ENCODE peak calls at places on chromosomes 1 and 21, in seven cellular contexts. E, B, K, S, P, M and A are unnamed samples.

GRCh38 chr1:935751-936231 is 12.1 kb downstream of the SAMD11 start:
- DNase-seq in E (peak), B (no peak), K (no peak), S (no peak), P (no peak), M (no peak), A (peak)

GRCh38 chr1:99755664-99756063 is 10.8 kb downstream of the FRRS1 start:
- DNase-seq in E (no peak), B (no peak), K (no peak), S (no peak), P (no peak), M (no peak), A (no peak)

GRCh38 chr1:1402081-1402900 is 3.2 kb upstream of the CCNL2 start:
- DNase-seq in E (peak), B (no peak), K (peak), S (peak), P (peak), M (no peak), A (peak)

GRCh38 chr1:177937931-177938330 is 31.9 kb downstream of the SEC16B start:
- DNase-seq in E (no peak), B (no peak), K (no peak), S (peak), P (peak), M (no peak), A (no peak)

GRCh38 chr1:89589515-89589914 is 43.4 kb upstream of the LRRC8C start:
- DNase-seq in E (no peak), B (no peak), K (no peak), S (peak), P (peak), M (no peak), A (no peak)

GRCh38 chr1:5200006-5200405 is 545.6 kb downstream of the AJAP1 start:
- DNase-seq in E (no peak), B (no peak), K (no peak), S (no peak), P (no peak), M (no peak), A (no peak)

GRCh38 chr1:67752306-67752705 is 67.3 kb downstream of the GADD45A start:
- DNase-seq in E (no peak), B (no peak), K (no peak), S (peak), P (peak), M (no peak), A (no peak)

GRCh38 chr1:231666220-231666956 is 39.8 kb downstream of the DISC1 start:
- DNase-seq in E (no peak), B (no peak), K (no peak), S (no peak), P (no peak), M (no peak), A (no peak)

GRCh38 chr21:25863747-25864146 is 129.0 kb downstream of the GABPA start:
- DNase-seq in E (no peak), B (no peak), K (no peak), S (no peak), P (no peak), M (no peak), A (no peak)

GRCh38 chr21:25863031-25863430 is 128.3 kb downstream of the GABPA start:
- DNase-seq in E (no peak), B (no peak), K (no peak), S (no peak), P (no peak), M (no peak), A (no peak)

GRCh38 chr21:25859264-25859931 is 124.6 kb downstream of the GABPA start:
- DNase-seq in E (no peak), B (no peak), K (no peak), S (no peak), P (no peak), M (no peak), A (no peak)

GRCh38 chr21:25862112-25862511 is 127.3 kb downstream of the GABPA start:
- DNase-seq in E (no peak), B (no peak), K (no peak), S (no peak), P (no peak), M (no peak), A (no peak)

GRCh38 chr21:25862596-25862995 is 127.8 kb downstream of the GABPA start:
- DNase-seq in E (no peak), B (no peak), K (peak), S (peak), P (peak), M (no peak), A (no peak)
- TF ChIP-seq CTCF in E (peak), B (peak), K (peak), S (peak), P (peak), M (no peak), A (peak)

DNA sequence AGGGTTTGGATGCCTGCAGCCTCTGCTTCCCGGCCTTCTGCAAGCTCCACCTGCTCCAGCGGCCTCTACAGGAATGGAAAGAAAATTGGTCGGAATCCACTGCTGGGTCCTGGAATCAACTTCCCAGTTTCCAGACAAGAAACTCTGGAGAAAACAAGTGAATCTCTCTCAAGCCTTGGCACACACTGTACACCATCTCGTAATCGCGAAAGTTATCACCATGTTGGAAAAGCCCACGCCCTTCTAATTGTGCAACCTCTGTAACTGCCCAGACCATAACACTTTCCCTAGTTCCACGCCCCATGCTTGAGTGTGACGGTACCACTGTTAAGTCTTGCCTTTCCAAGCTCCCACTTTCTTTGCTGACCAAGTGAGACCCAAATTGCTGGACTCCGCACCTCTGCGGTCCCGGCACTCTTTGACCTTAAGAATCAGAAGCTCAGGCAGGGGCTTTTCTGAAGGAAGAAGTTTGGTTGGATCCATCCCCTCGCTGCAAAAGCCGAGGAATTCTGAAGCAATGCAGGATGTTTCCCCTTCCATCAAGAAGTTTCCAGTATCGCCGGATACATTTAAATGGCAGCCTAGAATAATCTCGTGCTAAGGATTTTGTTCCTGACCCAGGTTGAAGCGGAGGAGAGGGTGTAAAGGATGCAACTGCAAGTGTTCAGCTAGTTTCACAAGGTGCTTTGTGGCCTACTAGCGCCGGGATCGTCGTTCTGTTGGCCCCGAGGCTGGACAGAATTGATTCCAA is 6.2 kb downstream of the NR5A2 start:
- DNase-seq in E (no peak), B (no peak), K (no peak), S (peak), P (no peak), M (no peak), A (peak)
- TF ChIP-seq CTCF in E (no peak), B (no peak), K (no peak), S (no peak), P (peak), M (no peak), A (peak)

GRCh38 chr1:27506703-27507102 is 16.7 kb upstream of the WASF2 start:
- DNase-seq in E (no peak), B (no peak), K (no peak), S (no peak), P (no peak), M (no peak), A (no peak)

GRCh38 chr1:27504588-27505419 is 14.8 kb upstream of the WASF2 start:
- DNase-seq in E (peak), B (peak), K (no peak), S (peak), P (peak), M (peak), A (peak)

GRCh38 chr1:27509127-27510080 is 19.4 kb upstream of the WASF2 start:
- DNase-seq in E (no peak), B (no peak), K (no peak), S (no peak), P (no peak), M (no peak), A (peak)

GRCh38 chr1:27505420-27505680 is 15.4 kb upstream of the WASF2 start:
- DNase-seq in E (no peak), B (no peak), K (no peak), S (no peak), P (no peak), M (no peak), A (no peak)

DNA sequence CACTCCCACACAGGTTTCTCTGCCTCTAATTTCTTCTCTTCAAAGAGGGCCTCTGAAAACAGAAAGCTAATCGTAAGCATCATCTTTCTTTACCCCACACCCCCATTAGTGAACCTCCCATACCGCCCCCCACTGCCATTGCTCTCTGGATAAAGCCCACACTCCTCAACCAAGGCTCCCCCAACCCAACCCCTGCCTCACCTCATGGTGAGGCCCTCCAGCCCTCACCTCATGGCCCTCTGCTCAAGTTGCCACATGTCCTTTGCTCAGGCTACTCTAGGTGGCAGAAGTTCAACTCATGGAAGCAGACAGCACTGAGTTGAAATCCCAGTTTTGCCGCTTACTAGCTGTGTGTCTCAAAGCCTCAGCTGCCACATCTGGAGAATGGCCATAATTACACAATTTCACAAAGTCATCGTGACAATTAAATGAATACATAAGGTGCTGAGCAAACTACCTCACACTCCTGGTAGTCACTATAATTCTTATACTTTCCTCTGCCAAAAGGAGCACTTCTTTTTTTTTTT is 18.2 kb upstream of the WASF2 start:
- DNase-seq in E (no peak), B (no peak), K (peak), S (no peak), P (peak), M (no peak), A (peak)
- TF ChIP-seq CTCF in E (no peak), B (no peak), K (no peak), S (no peak), P (no peak), M (no peak), A (peak)

GRCh38 chr1:44924835-44925464 is 61.4 kb downstream of the EIF2B3 start:
- DNase-seq in E (no peak), B (no peak), K (peak), S (peak), P (peak), M (no peak), A (no peak)
- TF ChIP-seq CTCF in E (peak), B (peak), K (peak), S (peak), P (peak), M (no peak), A (peak)

GRCh38 chr1:165407398-165407797 is 37.5 kb downstream of the RXRG start:
- DNase-seq in E (no peak), B (no peak), K (no peak), S (no peak), P (no peak), M (no peak), A (no peak)

GRCh38 chr1:165409957-165410356 is 35.0 kb downstream of the RXRG start:
- DNase-seq in E (no peak), B (no peak), K (no peak), S (no peak), P (no peak), M (no peak), A (no peak)

GRCh38 chr1:165402517-165403111 is 42.3 kb downstream of the RXRG start:
- DNase-seq in E (no peak), B (no peak), K (no peak), S (no peak), P (no peak), M (no peak), A (no peak)

GRCh38 chr1:165408518-165408917 is 36.4 kb downstream of the RXRG start:
- DNase-seq in E (peak), B (no peak), K (peak), S (peak), P (peak), M (no peak), A (peak)

GRCh38 chr1:165403835-165404482 is 41.0 kb downstream of the RXRG start:
- DNase-seq in E (peak), B (no peak), K (peak), S (no peak), P (no peak), M (no peak), A (peak)
- TF ChIP-seq CTCF in E (peak), B (peak), K (peak), S (peak), P (peak), M (peak), A (peak)

DNA sequence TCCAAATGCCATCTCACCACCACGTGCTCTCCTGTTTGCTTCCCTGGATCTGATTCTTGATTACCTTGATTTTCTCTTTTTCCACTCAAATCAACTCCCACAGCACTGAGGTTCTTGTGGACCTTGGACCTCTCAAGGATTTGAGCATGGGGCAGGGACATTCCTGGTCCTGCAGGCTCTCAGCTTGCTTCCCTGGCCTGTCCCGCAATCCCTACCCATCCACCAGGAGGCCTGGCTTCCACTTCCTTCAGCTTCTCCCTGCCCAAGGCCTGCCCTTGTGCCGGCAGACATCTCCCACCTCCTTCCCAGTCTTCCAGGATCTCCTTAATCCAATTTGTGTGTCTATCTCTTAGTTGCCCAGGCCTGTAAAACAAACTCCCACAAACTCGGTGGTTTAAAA is 21.6 kb downstream of the PLA2G2A start:
- DNase-seq in E (no peak), B (no peak), K (peak), S (no peak), P (no peak), M (no peak), A (peak)
- TF ChIP-seq CTCF in E (no peak), B (no peak), K (no peak), S (no peak), P (no peak), M (no peak), A (peak)

DNA sequence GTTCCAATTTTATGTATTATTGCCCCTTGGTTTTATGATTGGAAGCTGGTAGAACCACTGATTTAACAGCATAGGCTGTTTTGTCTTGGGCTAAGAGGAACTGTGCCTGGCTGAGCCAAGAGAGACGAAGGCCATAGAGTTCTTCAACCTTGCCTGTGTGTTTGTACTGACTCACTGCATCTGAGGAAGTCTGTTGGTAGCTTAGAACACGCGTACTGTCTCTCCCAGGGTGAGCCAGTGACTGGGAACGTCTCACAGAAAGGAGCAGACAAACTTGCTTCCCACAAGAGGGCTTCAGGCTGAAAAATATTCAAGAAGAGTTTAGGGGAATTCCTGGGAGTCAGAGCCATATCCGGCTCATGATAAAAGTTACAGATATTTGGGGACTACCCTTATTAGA is 14.9 kb downstream of the TMEM51 start:
- DNase-seq in E (no peak), B (no peak), K (peak), S (peak), P (peak), M (no peak), A (no peak)
- TF ChIP-seq CTCF in E (no peak), B (no peak), K (peak), S (peak), P (peak), M (no peak), A (no peak)

DNA sequence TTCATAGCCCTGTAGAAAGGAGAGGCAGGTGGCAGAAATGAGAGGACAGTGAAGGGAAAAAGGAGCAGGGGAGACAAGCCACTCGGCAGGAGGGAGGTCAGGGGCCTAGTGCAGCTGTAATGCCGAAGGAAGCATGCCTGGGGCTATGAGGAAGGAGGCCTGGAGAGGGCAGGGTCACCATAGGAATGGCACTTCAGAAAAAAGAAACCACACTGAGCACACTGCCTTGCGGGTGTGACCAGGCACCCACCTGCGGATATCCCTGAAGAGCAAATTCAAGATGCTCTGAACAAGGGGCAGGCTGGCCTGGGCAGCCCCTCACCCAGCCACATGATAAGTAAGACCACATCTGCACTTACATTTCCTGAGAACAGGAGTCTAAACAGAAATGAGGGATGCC is 104.7 kb downstream of the JAK1 start:
- DNase-seq in E (no peak), B (no peak), K (peak), S (peak), P (peak), M (no peak), A (peak)
- TF ChIP-seq CTCF in E (no peak), B (peak), K (no peak), S (no peak), P (peak), M (no peak), A (peak)